ENCODE peak calls at places on chromosome 15, in four cellular contexts. One of them, this sample, is unnamed.

GRCh38 chr15:79049416-79049815 is 41.2 kb downstream of the RASGRF1 start:
- DNase-seq in heart left ventricle: no peak
- DNase-seq in upper lobe of left lung: peak; percentile 40
- DNase-seq in stomach: no peak
- DNase-seq in this sample: no peak

GRCh38 chr15:48041454-48041853 is 79.3 kb upstream of the SLC24A5 start:
- DNase-seq in heart left ventricle: no peak
- DNase-seq in upper lobe of left lung: no peak
- DNase-seq in stomach: no peak
- DNase-seq in this sample: no peak

GRCh38 chr15:64749167-64749566 is 26.2 kb downstream of the RBPMS2 start:
- DNase-seq in heart left ventricle: no peak
- DNase-seq in upper lobe of left lung: no peak
- DNase-seq in stomach: no peak
- DNase-seq in this sample: no peak

GRCh38 chr15:52803543-52804306 is 13.6 kb upstream of the ONECUT1 start:
- DNase-seq in heart left ventricle: no peak
- DNase-seq in upper lobe of left lung: peak; percentile 77
- DNase-seq in stomach: no peak
- DNase-seq in this sample: no peak

GRCh38 chr15:80727196-80727595 is 32.1 kb downstream of the ABHD17C start:
- DNase-seq in heart left ventricle: no peak
- DNase-seq in upper lobe of left lung: no peak
- DNase-seq in stomach: no peak
- DNase-seq in this sample: no peak

GRCh38 chr15:58431221-58432149 is at the start of gene LIPC:
- DNase-seq in heart left ventricle: no peak
- DNase-seq in upper lobe of left lung: no peak
- DNase-seq in stomach: no peak
- DNase-seq in this sample: no peak

GRCh38 chr15:59688383-59688887 is 685 bp downstream of the BNIP2 start:
- DNase-seq in heart left ventricle: no peak
- DNase-seq in upper lobe of left lung: no peak
- DNase-seq in stomach: no peak
- DNase-seq in this sample: no peak

GRCh38 chr15:51098331-51098619 is 3.6 kb upstream of the TNFAIP8L3 start:
- DNase-seq in heart left ventricle: no peak
- DNase-seq in upper lobe of left lung: no peak
- DNase-seq in stomach: no peak
- DNase-seq in this sample: no peak

GRCh38 chr15:75578948-75579908 is at the start of gene PTPN9:
- DNase-seq in heart left ventricle: peak; percentile 87
- DNase-seq in upper lobe of left lung: peak; percentile 94
- DNase-seq in stomach: peak; percentile 77
- DNase-seq in this sample: peak; percentile 86

GRCh38 chr15:57890351-57890750 is 175.2 kb downstream of the ALDH1A2 start:
- DNase-seq in heart left ventricle: no peak
- DNase-seq in upper lobe of left lung: no peak
- DNase-seq in stomach: no peak
- DNase-seq in this sample: no peak

GRCh38 chr15:58038426-58039106 is 26.9 kb downstream of the ALDH1A2 start:
- DNase-seq in heart left ventricle: no peak
- DNase-seq in upper lobe of left lung: no peak
- DNase-seq in stomach: peak; percentile 52
- DNase-seq in this sample: no peak

GRCh38 chr15:45349671-45350070 is 28.7 kb downstream of the GATM start:
- DNase-seq in heart left ventricle: no peak
- DNase-seq in upper lobe of left lung: no peak
- DNase-seq in stomach: no peak
- DNase-seq in this sample: no peak

GRCh38 chr15:42364529-42364928 is 5.2 kb downstream of the CAPN3 start:
- DNase-seq in heart left ventricle: no peak
- DNase-seq in upper lobe of left lung: no peak
- DNase-seq in stomach: no peak
- DNase-seq in this sample: no peak

GRCh38 chr15:74842581-74843444 is at the start of gene ULK3:
- DNase-seq in heart left ventricle: peak; percentile 92
- DNase-seq in upper lobe of left lung: peak; percentile 99
- DNase-seq in stomach: peak; percentile 93
- DNase-seq in this sample: peak; percentile 70

GRCh38 chr15:42331235-42331634 is 28.1 kb upstream of the CAPN3 start:
- DNase-seq in heart left ventricle: peak; percentile 18
- DNase-seq in upper lobe of left lung: no peak
- DNase-seq in stomach: no peak
- DNase-seq in this sample: no peak

GRCh38 chr15:66803182-66803729 is 101.2 kb downstream of the SMAD6 start:
- DNase-seq in heart left ventricle: peak; percentile 86
- DNase-seq in upper lobe of left lung: peak; percentile 93
- DNase-seq in stomach: peak; percentile 94
- DNase-seq in this sample: peak; percentile 75

GRCh38 chr15:100847194-100847593 is 32.4 kb upstream of the ALDH1A3 start:
- DNase-seq in heart left ventricle: no peak
- DNase-seq in upper lobe of left lung: no peak
- DNase-seq in stomach: peak; percentile 10
- DNase-seq in this sample: no peak

GRCh38 chr15:56767315-56767714 is 34.0 kb upstream of the ZNF280D start:
- DNase-seq in heart left ventricle: no peak
- DNase-seq in upper lobe of left lung: no peak
- DNase-seq in stomach: no peak
- DNase-seq in this sample: no peak

GRCh38 chr15:45037936-45038335 is 14.9 kb downstream of the SORD start:
- DNase-seq in heart left ventricle: no peak
- DNase-seq in upper lobe of left lung: no peak
- DNase-seq in stomach: no peak
- DNase-seq in this sample: no peak

GRCh38 chr15:53611145-53611920 is 148.1 kb downstream of the WDR72 start:
- DNase-seq in heart left ventricle: no peak
- DNase-seq in upper lobe of left lung: no peak
- DNase-seq in stomach: no peak
- DNase-seq in this sample: no peak

GRCh38 chr15:49832421-49832980 is 211.7 kb downstream of the DTWD1 start:
- DNase-seq in heart left ventricle: no peak
- DNase-seq in upper lobe of left lung: no peak
- DNase-seq in stomach: no peak
- DNase-seq in this sample: no peak

DNA sequence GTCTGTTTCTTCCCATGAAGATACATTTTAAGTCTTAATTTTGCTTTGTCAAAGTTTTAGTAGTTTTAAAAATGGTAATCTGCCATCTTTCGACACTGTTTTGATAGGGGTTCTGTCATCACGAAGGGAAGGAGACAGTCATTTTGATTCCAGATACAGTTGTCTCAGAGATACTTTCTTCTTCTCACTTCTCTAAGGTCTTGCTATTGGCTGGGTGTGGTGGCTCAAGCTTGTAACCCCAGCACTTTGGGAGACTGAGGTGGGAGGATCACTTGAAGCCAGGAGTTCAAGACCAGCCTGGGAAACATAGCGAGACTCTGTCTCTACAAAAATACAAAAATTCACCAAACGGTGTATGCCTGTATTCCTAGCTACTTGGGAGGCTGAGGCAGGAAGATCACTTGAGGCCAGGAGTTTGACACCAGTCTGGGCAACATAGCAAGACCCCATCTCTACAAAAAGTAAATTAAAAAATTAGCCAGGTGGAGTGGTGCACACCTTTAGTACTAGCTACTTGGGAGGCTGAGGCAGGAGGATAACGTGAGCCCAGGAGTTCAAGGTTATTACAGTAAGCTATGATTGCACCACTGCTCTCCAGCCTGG is 3.3 kb downstream of the RAB8B start:
- DNase-seq in heart left ventricle: no peak
- DNase-seq in upper lobe of left lung: no peak
- DNase-seq in stomach: no peak
- DNase-seq in this sample: no peak
- H3K4me3 ChIP-seq in heart left ventricle: no peak overlapping the region
- H3K4me3 ChIP-seq in upper lobe of left lung: no peak overlapping the region
- H3K4me3 ChIP-seq in stomach: no peak overlapping the region
- H3K4me3 ChIP-seq in this sample: no peak overlapping the region

DNA sequence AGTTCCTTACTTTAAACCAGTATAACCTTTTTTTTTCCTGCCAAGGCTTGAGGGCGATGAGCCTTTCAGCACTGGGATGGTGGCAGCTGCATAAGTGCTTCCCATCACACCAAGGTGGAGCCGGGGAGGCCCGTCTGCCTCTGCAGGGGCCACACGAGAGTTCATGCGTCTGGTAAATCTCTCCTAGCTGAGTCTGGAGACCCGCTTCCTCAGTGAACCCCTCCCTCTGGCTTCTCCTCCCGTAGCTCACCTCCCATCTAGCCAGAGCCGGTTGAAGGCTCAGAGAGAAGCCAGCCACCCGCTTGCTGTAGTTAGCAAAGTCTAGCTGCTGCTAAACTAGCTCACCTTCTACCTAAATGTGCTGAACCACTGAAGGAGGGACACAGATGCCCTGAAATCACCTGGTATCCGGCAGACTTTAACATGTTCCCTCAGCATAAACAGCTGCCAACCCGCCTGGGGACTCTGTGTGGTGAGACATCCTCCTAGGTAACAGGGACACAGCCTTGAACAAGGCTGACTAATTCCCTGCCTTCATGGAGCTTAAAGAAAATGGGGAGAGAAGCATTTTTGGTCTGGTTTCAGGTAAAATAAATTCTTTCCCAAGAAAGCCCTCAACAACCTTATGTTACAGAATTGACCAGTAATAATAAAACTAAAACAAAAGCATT is 42.9 kb downstream of the RLBP1 start:
- DNase-seq in heart left ventricle: no peak
- DNase-seq in upper lobe of left lung: peak; percentile 34
- DNase-seq in stomach: no peak
- DNase-seq in this sample: no peak
- H3K27ac ChIP-seq in heart left ventricle: peak overlapping the region; percentile 50
- H3K27ac ChIP-seq in upper lobe of left lung: no peak overlapping the region
- H3K27ac ChIP-seq in stomach: no peak overlapping the region
- H3K27ac ChIP-seq in this sample: no peak overlapping the region

GRCh38 chr15:99594916-99595315 is 29.1 kb downstream of the MEF2A start:
- DNase-seq in heart left ventricle: no peak
- DNase-seq in upper lobe of left lung: no peak
- DNase-seq in stomach: no peak
- DNase-seq in this sample: no peak
- H3K4me3 ChIP-seq in heart left ventricle: no peak overlapping the region
- H3K4me3 ChIP-seq in upper lobe of left lung: no peak overlapping the region
- H3K4me3 ChIP-seq in stomach: no peak overlapping the region
- H3K4me3 ChIP-seq in this sample: no peak overlapping the region

DNA sequence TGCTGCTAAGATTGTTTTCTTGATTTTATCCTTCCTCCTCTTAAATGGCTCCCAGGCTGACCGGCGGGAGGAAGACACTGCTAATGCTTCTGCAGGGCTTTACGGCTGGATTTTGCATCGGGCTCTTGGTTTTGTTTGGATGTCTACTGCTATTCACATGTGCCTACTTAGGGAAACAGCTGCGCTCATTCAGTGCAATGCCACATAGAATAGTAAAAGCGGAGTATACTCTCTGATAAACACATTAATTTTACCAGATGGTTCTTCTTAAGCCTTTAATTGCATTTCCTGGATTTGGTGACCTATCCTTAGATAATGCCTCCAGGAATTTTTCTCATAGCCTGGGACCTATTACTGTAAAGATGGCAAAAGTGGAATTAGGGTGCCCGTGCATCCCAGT is 146.7 kb downstream of the THSD4 start:
- DNase-seq in heart left ventricle: no peak
- DNase-seq in upper lobe of left lung: no peak
- DNase-seq in stomach: no peak
- DNase-seq in this sample: no peak
- H3K27ac ChIP-seq in heart left ventricle: no peak overlapping the region
- H3K27ac ChIP-seq in upper lobe of left lung: no peak overlapping the region
- H3K27ac ChIP-seq in stomach: no peak overlapping the region
- H3K27ac ChIP-seq in this sample: no peak overlapping the region

GRCh38 chr15:29220852-29221251 is 48.8 kb downstream of the NSMCE3 start:
- DNase-seq in heart left ventricle: no peak
- DNase-seq in upper lobe of left lung: no peak
- DNase-seq in stomach: no peak
- DNase-seq in this sample: no peak

GRCh38 chr15:29222129-29222853 is 47.3 kb downstream of the NSMCE3 start:
- DNase-seq in heart left ventricle: no peak
- DNase-seq in upper lobe of left lung: no peak
- DNase-seq in stomach: no peak
- DNase-seq in this sample: no peak

GRCh38 chr15:29223640-29224039 is 46.0 kb downstream of the NSMCE3 start:
- DNase-seq in heart left ventricle: no peak
- DNase-seq in upper lobe of left lung: no peak
- DNase-seq in stomach: no peak
- DNase-seq in this sample: no peak

GRCh38 chr15:29226431-29227216 is 43.0 kb downstream of the NSMCE3 start:
- DNase-seq in heart left ventricle: no peak
- DNase-seq in upper lobe of left lung: no peak
- DNase-seq in stomach: no peak
- DNase-seq in this sample: no peak

DNA sequence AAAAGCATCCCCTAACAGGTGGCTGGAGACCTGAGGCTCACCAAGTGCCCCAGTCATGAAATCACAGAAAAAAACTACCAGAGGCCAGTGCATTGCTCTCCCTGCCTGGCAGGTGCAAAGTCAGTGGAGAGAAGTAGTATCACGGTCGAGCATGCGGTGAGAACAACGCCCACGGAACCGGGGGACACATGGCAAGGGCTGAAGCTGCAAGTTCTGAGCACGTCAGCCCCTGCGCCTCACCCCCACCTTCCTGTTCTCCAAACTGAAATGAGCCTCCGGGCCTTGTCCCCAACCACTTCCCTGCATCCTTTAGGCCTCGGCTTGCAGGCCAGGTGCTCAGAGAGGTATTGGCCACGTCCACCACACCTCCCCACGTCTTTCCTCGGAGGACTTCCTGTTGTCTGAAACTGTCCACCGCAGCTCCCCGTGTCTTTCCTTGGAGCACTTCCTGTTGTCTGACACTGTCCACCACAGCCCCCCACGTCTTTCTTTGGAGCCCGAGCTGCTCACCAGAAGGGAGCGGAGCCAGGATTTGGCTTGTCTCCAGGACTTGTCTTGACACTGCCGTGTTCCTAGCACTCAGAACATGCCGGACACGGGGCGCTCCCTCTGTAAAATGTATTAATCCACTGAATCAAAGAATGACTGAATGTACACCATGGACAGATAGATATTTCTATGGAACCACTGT is 43.9 kb downstream of the NSMCE3 start:
- DNase-seq in heart left ventricle: no peak
- DNase-seq in upper lobe of left lung: peak; percentile 25
- DNase-seq in stomach: no peak
- DNase-seq in this sample: no peak
- H3K4me3 ChIP-seq in heart left ventricle: no peak overlapping the region
- H3K4me3 ChIP-seq in upper lobe of left lung: no peak overlapping the region
- H3K4me3 ChIP-seq in stomach: no peak overlapping the region
- H3K4me3 ChIP-seq in this sample: no peak overlapping the region

GRCh38 chr15:72338617-72339321 is 18.8 kb upstream of the CELF6 start:
- DNase-seq in heart left ventricle: no peak
- DNase-seq in upper lobe of left lung: no peak
- DNase-seq in stomach: no peak
- DNase-seq in this sample: no peak
- H3K27ac ChIP-seq in heart left ventricle: no peak overlapping the region
- H3K27ac ChIP-seq in upper lobe of left lung: peak overlapping the region; percentile 61
- H3K27ac ChIP-seq in stomach: peak overlapping the region; percentile 65
- H3K27ac ChIP-seq in this sample: no peak overlapping the region